ENCODE peak calls at places on chromosomes 1 and 21, in five cellular contexts. One of them, this sample, is unnamed.

GRCh38 chr1:153368477-153368876 is 6.9 kb downstream of the S100A12 start:
- DNase-seq in hepatocyte: no peak
- DNase-seq in heart left ventricle: no peak
- DNase-seq in cardiac muscle cell: no peak
- DNase-seq in neural progenitor cell: no peak
- DNase-seq in this sample: no peak

GRCh38 chr1:199071080-199071479 is 432.2 kb downstream of the PTPRC start:
- DNase-seq in hepatocyte: no peak
- DNase-seq in heart left ventricle: no peak
- DNase-seq in cardiac muscle cell: no peak
- DNase-seq in neural progenitor cell: no peak
- DNase-seq in this sample: no peak

GRCh38 chr1:117770981-117771531 is 158.4 kb downstream of the GDAP2 start:
- DNase-seq in hepatocyte: no peak
- DNase-seq in heart left ventricle: no peak
- DNase-seq in cardiac muscle cell: no peak
- DNase-seq in neural progenitor cell: no peak
- DNase-seq in this sample: no peak

GRCh38 chr1:208951908-208952307 is 631.6 kb upstream of the CAMK1G start:
- DNase-seq in hepatocyte: peak; percentile 24
- DNase-seq in heart left ventricle: no peak
- DNase-seq in cardiac muscle cell: no peak
- DNase-seq in neural progenitor cell: no peak
- DNase-seq in this sample: no peak

GRCh38 chr1:8689431-8690252 is 127.8 kb downstream of the RERE start:
- DNase-seq in hepatocyte: no peak
- DNase-seq in heart left ventricle: no peak
- DNase-seq in cardiac muscle cell: no peak
- DNase-seq in neural progenitor cell: no peak
- DNase-seq in this sample: no peak

GRCh38 chr1:47444578-47445465 is 7.0 kb downstream of the FOXD2 start:
- DNase-seq in hepatocyte: no peak
- DNase-seq in heart left ventricle: peak; percentile 27
- DNase-seq in cardiac muscle cell: peak; percentile 55
- DNase-seq in neural progenitor cell: peak; percentile 77
- DNase-seq in this sample: peak; percentile 82

GRCh38 chr1:19405761-19406481 is 79.4 kb downstream of the CAPZB start:
- DNase-seq in hepatocyte: peak; percentile 47
- DNase-seq in heart left ventricle: peak; percentile 37
- DNase-seq in cardiac muscle cell: no peak
- DNase-seq in neural progenitor cell: peak; percentile 91
- DNase-seq in this sample: no peak

GRCh38 chr1:164838786-164839185 is 279.8 kb downstream of the PBX1 start:
- DNase-seq in hepatocyte: no peak
- DNase-seq in heart left ventricle: no peak
- DNase-seq in cardiac muscle cell: no peak
- DNase-seq in neural progenitor cell: no peak
- DNase-seq in this sample: no peak

GRCh38 chr1:43968348-43968948 is 1.4 kb upstream of the DPH2 start:
- DNase-seq in hepatocyte: peak; percentile 64
- DNase-seq in heart left ventricle: no peak
- DNase-seq in cardiac muscle cell: peak; percentile 79
- DNase-seq in neural progenitor cell: peak; percentile 83
- DNase-seq in this sample: peak; percentile 88

GRCh38 chr21:36913247-36914169 is 53.0 kb downstream of the HLCS start:
- DNase-seq in hepatocyte: no peak
- DNase-seq in heart left ventricle: no peak
- DNase-seq in cardiac muscle cell: no peak
- DNase-seq in neural progenitor cell: no peak
- DNase-seq in this sample: no peak

GRCh38 chr21:26845066-26845749 is at the start of gene ADAMTS1:
- DNase-seq in hepatocyte: peak; percentile 95
- DNase-seq in heart left ventricle: peak; percentile 93
- DNase-seq in cardiac muscle cell: peak; percentile 95
- DNase-seq in neural progenitor cell: peak; percentile 95
- DNase-seq in this sample: peak; percentile 89

GRCh38 chr1:232149302-232150201 is 480.4 kb downstream of the SIPA1L2 start:
- DNase-seq in hepatocyte: no peak
- DNase-seq in heart left ventricle: no peak
- DNase-seq in cardiac muscle cell: no peak
- DNase-seq in neural progenitor cell: no peak
- DNase-seq in this sample: no peak

DNA sequence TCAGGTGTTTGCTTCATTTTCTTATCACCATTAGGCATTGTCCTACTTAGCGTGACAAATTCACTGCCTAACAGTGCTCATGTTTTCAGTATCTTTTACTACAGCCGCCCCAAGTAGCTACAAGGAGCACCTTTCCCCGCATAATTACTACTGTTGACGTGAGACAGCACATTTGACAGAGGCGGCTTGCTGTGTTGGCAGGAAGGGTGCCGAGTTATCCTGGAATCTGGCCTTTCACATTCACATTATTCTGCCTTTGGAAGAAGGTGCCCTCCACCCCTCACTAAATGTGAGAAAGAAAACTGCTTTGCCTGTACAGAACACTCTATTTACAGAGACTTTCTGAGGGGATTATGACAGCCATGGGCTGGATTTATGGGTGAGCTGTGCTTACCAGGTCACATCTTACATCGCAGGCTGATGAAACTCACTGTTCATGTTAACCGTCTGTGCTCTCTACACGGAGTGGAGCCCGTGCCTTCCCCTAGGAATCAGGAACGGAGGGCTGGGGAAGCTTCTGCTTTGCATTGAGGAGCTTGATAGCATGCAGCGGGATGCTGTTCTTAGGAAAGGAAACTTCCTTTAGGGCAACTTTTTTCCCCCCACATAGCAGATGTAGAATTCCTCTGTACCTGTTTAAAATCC is 148.0 kb upstream of the ZRANB2 start:
- DNase-seq in hepatocyte: peak; percentile 22
- DNase-seq in heart left ventricle: no peak
- DNase-seq in cardiac muscle cell: peak; percentile 34
- DNase-seq in neural progenitor cell: peak; percentile 10
- DNase-seq in this sample: no peak
- H3K27me3 ChIP-seq in hepatocyte: no peaks in the 10 kb centered on the region
- H3K27me3 ChIP-seq in heart left ventricle: no peaks in the 10 kb centered on the region
- H3K27me3 ChIP-seq in cardiac muscle cell: no peaks in the 10 kb centered on the region
- H3K27me3 ChIP-seq in neural progenitor cell: no peaks in the 10 kb centered on the region
- H3K27me3 ChIP-seq in this sample: no peaks in the 10 kb centered on the region

GRCh38 chr1:26368006-26368405 is 4.5 kb downstream of the ZNF683 start:
- DNase-seq in hepatocyte: no peak
- DNase-seq in heart left ventricle: no peak
- DNase-seq in cardiac muscle cell: no peak
- DNase-seq in neural progenitor cell: no peak
- DNase-seq in this sample: peak; percentile 23

GRCh38 chr1:26364956-26365355 is 7.6 kb downstream of the ZNF683 start:
- DNase-seq in hepatocyte: no peak
- DNase-seq in heart left ventricle: no peak
- DNase-seq in cardiac muscle cell: no peak
- DNase-seq in neural progenitor cell: no peak
- DNase-seq in this sample: peak; percentile 23

GRCh38 chr1:26370591-26371382 is 1.8 kb downstream of the ZNF683 start:
- DNase-seq in hepatocyte: no peak
- DNase-seq in heart left ventricle: no peak
- DNase-seq in cardiac muscle cell: no peak
- DNase-seq in neural progenitor cell: no peak
- DNase-seq in this sample: no peak

GRCh38 chr1:26368486-26368885 is 4.1 kb downstream of the ZNF683 start:
- DNase-seq in hepatocyte: no peak
- DNase-seq in heart left ventricle: no peak
- DNase-seq in cardiac muscle cell: no peak
- DNase-seq in neural progenitor cell: no peak
- DNase-seq in this sample: no peak

GRCh38 chr1:26367441-26367840 is 5.1 kb downstream of the ZNF683 start:
- DNase-seq in hepatocyte: no peak
- DNase-seq in heart left ventricle: no peak
- DNase-seq in cardiac muscle cell: no peak
- DNase-seq in neural progenitor cell: no peak
- DNase-seq in this sample: peak; percentile 27
- H3K4me3 ChIP-seq in hepatocyte: no peak overlapping the region
- H3K4me3 ChIP-seq in heart left ventricle: no peak overlapping the region
- H3K4me3 ChIP-seq in cardiac muscle cell: no peak overlapping the region
- H3K4me3 ChIP-seq in neural progenitor cell: no peak overlapping the region
- H3K4me3 ChIP-seq in this sample: no peak overlapping the region

GRCh38 chr1:6415979-6416656 is 3.6 kb downstream of the HES2 start:
- DNase-seq in hepatocyte: no peak
- DNase-seq in heart left ventricle: no peak
- DNase-seq in cardiac muscle cell: no peak
- DNase-seq in neural progenitor cell: peak; percentile 1
- DNase-seq in this sample: no peak

GRCh38 chr1:6414881-6415280 is 4.8 kb downstream of the HES2 start:
- DNase-seq in hepatocyte: no peak
- DNase-seq in heart left ventricle: no peak
- DNase-seq in cardiac muscle cell: no peak
- DNase-seq in neural progenitor cell: no peak
- DNase-seq in this sample: no peak

GRCh38 chr1:6417961-6418667 is 1.6 kb downstream of the HES2 start:
- DNase-seq in hepatocyte: no peak
- DNase-seq in heart left ventricle: no peak
- DNase-seq in cardiac muscle cell: no peak
- DNase-seq in neural progenitor cell: no peak
- DNase-seq in this sample: no peak

GRCh38 chr1:6418668-6419396 is 887 bp downstream of the HES2 start:
- DNase-seq in hepatocyte: no peak
- DNase-seq in heart left ventricle: no peak
- DNase-seq in cardiac muscle cell: no peak
- DNase-seq in neural progenitor cell: peak; percentile 38
- DNase-seq in this sample: peak; percentile 78

GRCh38 chr1:6416906-6417305 is 2.8 kb downstream of the HES2 start:
- DNase-seq in hepatocyte: no peak
- DNase-seq in heart left ventricle: no peak
- DNase-seq in cardiac muscle cell: no peak
- DNase-seq in neural progenitor cell: no peak
- DNase-seq in this sample: no peak
- H3K27me3 ChIP-seq in hepatocyte: peaks cover 62% of the 10 kb centered on the region
- H3K27me3 ChIP-seq in heart left ventricle: peaks cover 63% of the 10 kb centered on the region
- H3K27me3 ChIP-seq in cardiac muscle cell: peaks cover 96% of the 10 kb centered on the region
- H3K27me3 ChIP-seq in neural progenitor cell: peaks cover 86% of the 10 kb centered on the region
- H3K27me3 ChIP-seq in this sample: peaks cover 81% of the 10 kb centered on the region

GRCh38 chr1:27342778-27343638 is 1.2 kb downstream of the SYTL1 start:
- DNase-seq in hepatocyte: peak; percentile 69
- DNase-seq in heart left ventricle: peak; percentile 65
- DNase-seq in cardiac muscle cell: peak; percentile 65
- DNase-seq in neural progenitor cell: peak; percentile 45
- DNase-seq in this sample: peak; percentile 82
- H3K4me3 ChIP-seq in hepatocyte: no peak overlapping the region
- H3K4me3 ChIP-seq in heart left ventricle: no peak overlapping the region
- H3K4me3 ChIP-seq in cardiac muscle cell: no peak overlapping the region
- H3K4me3 ChIP-seq in neural progenitor cell: no peak overlapping the region
- H3K4me3 ChIP-seq in this sample: no peak overlapping the region

This sample was measured in H7.